ENCODE peak calls at places on chromosomes 4 and X, in four cellular contexts. U is putamen, J is hepatic stellate cell, V is fibroblast of lung. Z is an unnamed sample.

GRCh38 chrX:20913760-20914159 is 460.5 kb upstream of the CNKSR2 start:
- DNase-seq in U (no peak), J (no peak), V (no peak), Z (no peak)

GRCh38 chr4:20393486-20394100 is 141.9 kb downstream of the SLIT2 start:
- DNase-seq in U (peak; percentile 47), J (no peak), V (no peak), Z (no peak)

GRCh38 chr4:145870155-145871020 is 68.2 kb downstream of the ZNF827 start:
- DNase-seq in U (no peak), J (no peak), V (no peak), Z (no peak)

GRCh38 chr4:94528792-94529451 is 77.2 kb downstream of the PDLIM5 start:
- DNase-seq in U (no peak), J (no peak), V (no peak), Z (no peak)

GRCh38 chr4:159922119-159922518 is 819.2 kb downstream of the RAPGEF2 start:
- DNase-seq in U (no peak), J (no peak), V (no peak), Z (no peak)

GRCh38 chrX:80223922-80224579 is 196.2 kb upstream of the TENT5D start:
- DNase-seq in U (no peak), J (no peak), V (no peak), Z (no peak)

GRCh38 chrX:87468941-87469340 is 48.7 kb upstream of the KLHL4 start:
- DNase-seq in U (no peak), J (no peak), V (no peak), Z (no peak)

GRCh38 chrX:70436380-70436779 is 8.3 kb upstream of the DLG3 start:
- DNase-seq in U (no peak), J (no peak), V (no peak), Z (no peak)

GRCh38 chr4:89257376-89257775 is 50.2 kb downstream of the GPRIN3 start:
- DNase-seq in U (no peak), J (no peak), V (no peak), Z (peak; percentile 7)

GRCh38 chr4:72418458-72418857 is 150.6 kb downstream of the ADAMTS3 start:
- DNase-seq in U (no peak), J (peak; percentile 17), V (peak; percentile 72), Z (no peak)

GRCh38 chr4:172142331-172142738 is 329.1 kb downstream of the GALNTL6 start:
- DNase-seq in U (no peak), J (no peak), V (peak; percentile 26), Z (no peak)